ENCODE peak calls at places on chromosomes 1 and 21, in nine cellular contexts. L is GM23338, G is SK-N-SH, C is PC-3, O is neural progenitor cell, H is hepatocyte, W is MM.1S, U is OCI-LY7, I is GM23248. K is an unnamed sample.

GRCh38 chr1:60903591-60903990 is 178.8 kb upstream of the NFIA start:
- DNase-seq in L (peak), G (peak), C (no peak), O (no peak), H (peak), W (no peak), U (no peak), I (peak), K (no peak)

GRCh38 chr1:3892748-3893147 is 7.3 kb downstream of the C1orf174 start:
- DNase-seq in L (no peak), G (no peak), C (no peak), O (no peak), H (no peak), W (no peak), U (no peak), I (no peak), K (no peak)

GRCh38 chr21:29078884-29079765 is 5.7 kb upstream of the CCT8 start:
- DNase-seq in L (no peak), G (no peak), C (peak), O (no peak), H (no peak), W (peak), U (peak), I (no peak), K (no peak)

GRCh38 chr1:63362578-63362977 is 4.8 kb upstream of the ALG6 start:
- DNase-seq in L (peak), G (no peak), C (no peak), O (no peak), H (no peak), W (no peak), U (peak), I (no peak), K (no peak)

GRCh38 chr1:226798427-226799411 is 59.6 kb upstream of the ITPKB start:
- DNase-seq in L (no peak), G (no peak), C (no peak), O (no peak), H (no peak), W (no peak), U (peak), I (no peak), K (no peak)

GRCh38 chr1:10980841-10981727 is 31.4 kb upstream of the TARDBP start:
- DNase-seq in L (no peak), G (no peak), C (no peak), O (peak), H (no peak), W (no peak), U (no peak), I (peak), K (no peak)

GRCh38 chr1:16440480-16441311 is at the start of gene NECAP2:
- DNase-seq in L (peak), G (peak), C (peak), O (peak), H (peak), W (peak), U (peak), I (peak), K (peak)

GRCh38 chr1:81509619-81510018 is 291.1 kb upstream of the ADGRL2 start:
- DNase-seq in L (peak), G (no peak), C (no peak), O (peak), H (peak), W (no peak), U (no peak), I (no peak), K (no peak)

GRCh38 chr1:171844381-171844780 is 3.1 kb downstream of the DNM3 start:
- DNase-seq in L (no peak), G (no peak), C (no peak), O (no peak), H (no peak), W (no peak), U (no peak), I (peak), K (no peak)

GRCh38 chr1:91650764-91651163 is 150.1 kb downstream of the CDC7 start:
- DNase-seq in L (no peak), G (no peak), C (peak), O (no peak), H (peak), W (no peak), U (no peak), I (peak), K (no peak)

GRCh38 chr1:154837679-154838171 is 32.4 kb downstream of the KCNN3 start:
- DNase-seq in L (no peak), G (no peak), C (no peak), O (no peak), H (no peak), W (peak), U (peak), I (no peak), K (no peak)
- H3K4me3 ChIP-seq in L (no peak), G (no peak), C (no peak), O (no peak), H (no peak), W (no peak), U (no peak), I (no peak), K (no peak)

DNA sequence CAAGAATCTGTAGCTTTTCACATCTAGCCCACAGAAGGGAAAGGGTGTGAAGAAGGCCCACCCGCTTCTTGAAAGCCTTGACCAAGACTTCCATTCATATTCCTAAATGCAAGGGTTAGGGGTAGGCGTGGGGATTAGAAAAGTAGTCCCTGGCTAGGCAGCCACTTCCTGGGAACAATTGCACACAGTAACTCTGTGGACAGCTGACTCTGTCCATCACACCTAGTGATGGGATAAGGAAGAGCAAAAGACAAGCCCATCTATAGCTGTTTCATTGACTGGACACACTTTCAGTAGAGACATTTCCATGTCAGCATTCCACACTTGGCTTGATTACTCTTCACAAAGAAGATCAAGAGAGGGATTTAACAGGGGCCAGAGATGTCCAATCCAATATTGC is 294.2 kb downstream of the PBX1 start:
- DNase-seq in L (no peak), G (no peak), C (no peak), O (no peak), H (no peak), W (no peak), U (no peak), I (no peak), K (no peak)
- TF ChIP-seq EZH2phosphoT487 in L (no peak), G (no peak), C (no peak), O (no peak), H (no peak), W (no peak), U (no peak), I (no peak), K (no peak)

GRCh38 chr21:44456207-44456914 is 1.1 kb downstream of the LRRC3 start:
- DNase-seq in L (peak), G (no peak), C (no peak), O (no peak), H (no peak), W (no peak), U (no peak), I (no peak), K (no peak)
- H3K4me3 ChIP-seq in L (peak), G (peak), C (peak), O (peak), H (peak), W (no peak), U (no peak), I (peak), K (peak)

DNA sequence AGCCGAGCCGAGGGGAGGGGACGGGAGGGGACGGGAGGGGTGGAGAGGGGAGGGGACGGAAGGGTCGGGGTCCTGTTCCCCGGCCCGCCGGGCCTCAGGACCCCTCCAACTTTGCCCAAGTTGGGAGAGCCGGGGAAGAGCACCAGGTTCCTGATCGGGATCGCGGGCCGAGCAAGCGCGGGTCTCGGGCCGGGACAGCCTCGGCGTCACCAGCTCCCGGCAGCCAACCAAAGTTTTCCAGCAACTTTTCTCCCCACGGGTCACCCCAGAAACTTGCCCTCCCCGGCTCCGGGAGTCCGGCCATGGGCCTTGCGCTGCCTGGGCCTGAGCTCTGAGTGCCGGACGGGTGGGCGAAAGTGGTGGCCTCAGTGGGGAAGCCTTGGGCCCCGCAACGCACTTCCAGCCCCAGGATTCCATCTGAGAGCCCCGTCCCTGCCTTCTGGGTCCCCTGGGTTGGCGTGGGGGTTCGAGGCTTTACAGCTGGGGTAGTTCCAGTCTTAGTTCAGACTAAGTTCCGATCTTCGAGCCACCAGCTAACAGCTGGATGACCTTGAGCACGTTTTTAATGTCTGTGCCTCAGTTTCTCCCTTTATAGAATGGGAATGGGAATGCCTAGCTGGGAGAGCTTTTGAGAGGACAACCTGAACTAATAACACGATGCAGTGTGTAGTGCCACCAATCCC is 458 bp downstream of the ZC3H12A start:
- DNase-seq in L (peak), G (no peak), C (peak), O (no peak), H (no peak), W (no peak), U (peak), I (peak), K (no peak)
- TF ChIP-seq EZH2phosphoT487 in L (no peak), G (no peak), C (no peak), O (no peak), H (no peak), W (no peak), U (no peak), I (no peak), K (no peak)

GRCh38 chr1:220274122-220274855 is 2.0 kb upstream of the RAB3GAP2 start:
- DNase-seq in L (peak), G (no peak), C (no peak), O (no peak), H (no peak), W (no peak), U (no peak), I (peak), K (no peak)
- H3K4me3 ChIP-seq in L (no peak), G (no peak), C (no peak), O (no peak), H (no peak), W (no peak), U (no peak), I (no peak), K (no peak)

GRCh38 chr1:163054056-163054706 is 15.0 kb upstream of the RGS4 start:
- DNase-seq in L (no peak), G (no peak), C (no peak), O (peak), H (no peak), W (no peak), U (no peak), I (no peak), K (no peak)

GRCh38 chr1:163056832-163057231 is 12.3 kb upstream of the RGS4 start:
- DNase-seq in L (no peak), G (no peak), C (peak), O (no peak), H (no peak), W (no peak), U (no peak), I (peak), K (no peak)

GRCh38 chr1:163050496-163050895 is 18.7 kb upstream of the RGS4 start:
- DNase-seq in L (no peak), G (no peak), C (no peak), O (no peak), H (no peak), W (no peak), U (no peak), I (no peak), K (no peak)

GRCh38 chr1:163055531-163055930 is 13.6 kb upstream of the RGS4 start:
- DNase-seq in L (no peak), G (no peak), C (no peak), O (no peak), H (no peak), W (no peak), U (no peak), I (no peak), K (no peak)

GRCh38 chr1:163055005-163055404 is 14.2 kb upstream of the RGS4 start:
- DNase-seq in L (no peak), G (no peak), C (no peak), O (no peak), H (no peak), W (no peak), U (no peak), I (no peak), K (no peak)
- TF ChIP-seq EZH2phosphoT487 in L (no peak), G (no peak), C (no peak), O (no peak), H (no peak), W (no peak), U (no peak), I (no peak), K (no peak)

GRCh38 chr21:46372014-46372485 is 48.1 kb downstream of the PCNT start:
- DNase-seq in L (no peak), G (no peak), C (no peak), O (no peak), H (no peak), W (no peak), U (no peak), I (no peak), K (no peak)

GRCh38 chr21:46366966-46367365 is 43.0 kb downstream of the PCNT start:
- DNase-seq in L (no peak), G (no peak), C (no peak), O (no peak), H (no peak), W (no peak), U (no peak), I (no peak), K (no peak)

GRCh38 chr21:46368533-46369285 is 44.8 kb downstream of the PCNT start:
- DNase-seq in L (no peak), G (no peak), C (no peak), O (no peak), H (no peak), W (peak), U (no peak), I (no peak), K (no peak)

GRCh38 chr21:46371204-46372013 is 47.5 kb downstream of the PCNT start:
- DNase-seq in L (no peak), G (no peak), C (no peak), O (no peak), H (no peak), W (no peak), U (no peak), I (no peak), K (no peak)

GRCh38 chr21:46369520-46370235 is 45.7 kb downstream of the PCNT start:
- DNase-seq in L (no peak), G (no peak), C (no peak), O (no peak), H (no peak), W (peak), U (no peak), I (no peak), K (no peak)
- H3K4me3 ChIP-seq in L (no peak), G (no peak), C (no peak), O (no peak), H (no peak), W (no peak), U (no peak), I (no peak), K (no peak)

K was measured in HCT116.